ENCODE peak calls at places on chromosome 12, in five cellular contexts. X is NCI-H748 treated with DMSO at 0.1 percent for 48 hours; D is SW 1271; Z is activated naive CD4-positive, alpha-beta T cell treated with anti-CD3 and anti-CD28 coated beads, Interleukin-2, amount 50 U/mL, for 16 hours; E is GM06990. B is an unnamed sample.
A peak's percentile ranks its signal among the peaks of the same experiment; 100 is the strongest.

GRCh38 chr12:63301311-63301710 is 150.3 kb upstream of the AVPR1A start:
- DNase-seq in X (no peak), D (no peak), Z (no peak), E (no peak), B (no peak)

GRCh38 chr12:106960443-106960842 is 4.7 kb downstream of the TMEM263 start:
- DNase-seq in X (no peak), D (no peak), Z (no peak), E (no peak), B (no peak)

GRCh38 chr12:57124259-57124877 is 3.9 kb upstream of the LRP1 start:
- DNase-seq in X (peak; percentile 78), D (peak; percentile 65), Z (peak; percentile 76), E (no peak), B (peak; percentile 89)

GRCh38 chr12:3145036-3145435 is 67.9 kb downstream of the TSPAN9 start:
- DNase-seq in X (no peak), D (no peak), Z (no peak), E (no peak), B (no peak)

GRCh38 chr12:109109756-109110350 is 6.5 kb upstream of the ACACB start:
- DNase-seq in X (no peak), D (no peak), Z (no peak), E (no peak), B (no peak)

GRCh38 chr12:105741786-105742566 is 396.8 kb downstream of the NUAK1 start:
- DNase-seq in X (no peak), D (no peak), Z (no peak), E (no peak), B (no peak)

GRCh38 chr12:104063712-104064030 is 660 bp upstream of the HCFC2 start:
- DNase-seq in X (peak; percentile 15), D (peak; percentile 67), Z (no peak), E (no peak), B (no peak)

GRCh38 chr12:6372403-6373003 is 2.9 kb downstream of the SCNN1A start:
- DNase-seq in X (peak; percentile 39), D (peak; percentile 92), Z (no peak), E (no peak), B (no peak)

GRCh38 chr12:40375076-40375475 is 150.3 kb downstream of the LRRK2 start:
- DNase-seq in X (peak; percentile 2), D (peak; percentile 12), Z (no peak), E (no peak), B (no peak)

GRCh38 chr12:114918535-114919233 is 234.7 kb upstream of the TBX3 start:
- DNase-seq in X (no peak), D (peak; percentile 33), Z (no peak), E (no peak), B (no peak)

GRCh38 chr12:115325858-115326257 is 641.9 kb upstream of the TBX3 start:
- DNase-seq in X (no peak), D (no peak), Z (no peak), E (no peak), B (no peak)

GRCh38 chr12:108939594-108939993 is 59.7 kb downstream of the DAO start:
- DNase-seq in X (peak; percentile 1), D (peak; percentile 18), Z (no peak), E (no peak), B (no peak)

B was measured in activated effector memory CD4-positive, alpha-beta T cell treated with anti-CD3 and anti-CD28 coated beads, Interleukin-2, amount 50 U/mL, for 16 hours.